ENCODE peak calls at places on chromosomes 6 and 20, in eight cellular contexts. F is upper lobe of right lung; C is effector memory CD8-positive, alpha-beta T cell; M is Panc1; G is Right ventricle myocardium superior; B is HCT116; J is aorta; E is activated CD8-positive, alpha-beta T cell treated with anti-CD3 and anti-CD28 coated beads, Interleukin-2, amount 10 ng/mL, durations not matched to agents 7 days and 5 days. O is an unnamed sample.

GRCh38 chr20:57013221-57013620 is 253.2 kb downstream of the BMP7 start:
- ATAC-seq in M (no peak), J (no peak), F (no peak), B (no peak), E (no peak), C (no peak), G (no peak), O (no peak)

GRCh38 chr6:108168026-108168463 is 2.2 kb downstream of the NR2E1 start:
- ATAC-seq in M (no peak), J (peak), G (no peak), C (peak), F (peak), B (no peak), E (no peak), O (no peak)

GRCh38 chr6:93580441-93580840 is 161.1 kb upstream of the EPHA7 start:
- ATAC-seq in M (no peak), G (no peak), E (no peak), C (no peak), F (no peak), B (no peak), J (no peak), O (no peak)

GRCh38 chr6:1312193-1312443 is 220 bp downstream of the FOXQ1 start:
- ATAC-seq in C (no peak), F (no peak), B (no peak), G (no peak), E (no peak), J (no peak), M (no peak), O (peak)

GRCh38 chr6:157236040-157236725 is 87.1 kb downstream of the TMEM242 start:
- ATAC-seq in E (peak), M (peak), J (peak), C (peak), B (no peak), F (peak), G (peak), O (peak)

GRCh38 chr20:10579942-10580341 is 93.9 kb downstream of the JAG1 start:
- ATAC-seq in E (no peak), C (no peak), J (no peak), M (no peak), G (no peak), B (no peak), F (no peak), O (no peak)

GRCh38 chr20:24153101-24154040 is 164.8 kb upstream of the GGTLC1 start:
- ATAC-seq in E (no peak), F (no peak), J (no peak), G (peak), B (no peak), C (no peak), M (no peak), O (no peak)

GRCh38 chr6:89984926-89985743 is 90.9 kb downstream of the GJA10 start:
- ATAC-seq in M (no peak), E (no peak), G (peak), J (no peak), B (no peak), F (peak), C (no peak), O (peak)

GRCh38 chr6:38176797-38177751 is 357.5 kb downstream of the ZFAND3 start:
- ATAC-seq in C (no peak), M (no peak), G (no peak), F (no peak), J (no peak), B (no peak), E (no peak), O (no peak)

GRCh38 chr6:24440897-24441598 is 38.3 kb downstream of the MRS2 start:
- ATAC-seq in G (no peak), F (no peak), M (no peak), B (no peak), J (no peak), E (no peak), C (no peak), O (no peak)

GRCh38 chr20:24406761-24407550 is 62.5 kb upstream of the SYNDIG1 start:
- ATAC-seq in E (peak), J (no peak), G (no peak), C (no peak), M (no peak), F (no peak), B (no peak), O (no peak)

GRCh38 chr6:18680842-18681241 is 293.7 kb downstream of the RNF144B start:
- ATAC-seq in F (no peak), G (no peak), M (no peak), B (peak), C (no peak), J (no peak), E (no peak), O (no peak)